ENCODE peak calls at places on chromosome 6, in ten cellular contexts. W is mammary epithelial cell; L is GM23338; B is T-cell; K is activated CD8-positive, alpha-beta memory T cell treated with anti-CD3 and anti-CD28 coated beads for 24 hours; E is C1 segment of cervical spinal cord; Q is amygdala; R is CD8-positive, alpha-beta T cell; H is activated gamma-delta T cell treated with Interleukin-2 at 50 U/mL for 16 hours; F is hypothalamus. S is an unnamed sample.

GRCh38 chr6:170117111-170117972 is 173.5 kb downstream of the DLL1 start:
- DNase-seq in B (no peak), E (no peak), R (no peak), W (no peak), L (no peak), H (no peak), Q (no peak), F (no peak), K (no peak), S (no peak)

GRCh38 chr6:45625191-45625664 is 247.5 kb upstream of the SUPT3H start:
- DNase-seq in E (no peak), Q (no peak), F (no peak), B (no peak), K (no peak), L (no peak), R (no peak), H (no peak), W (peak), S (no peak)

GRCh38 chr6:30295844-30296243 is 30.9 kb upstream of the TRIM39 start:
- DNase-seq in E (no peak), B (no peak), F (no peak), W (no peak), L (no peak), H (no peak), K (no peak), Q (no peak), R (no peak), S (no peak)

GRCh38 chr6:15709665-15710269 is 46.9 kb upstream of the DTNBP1 start:
- DNase-seq in L (no peak), Q (no peak), R (no peak), K (no peak), E (no peak), W (no peak), F (no peak), B (no peak), H (no peak), S (no peak)

GRCh38 chr6:45677381-45677992 is 299.8 kb upstream of the SUPT3H start:
- DNase-seq in W (no peak), F (peak), E (peak), K (peak), L (no peak), Q (peak), B (peak), R (peak), H (peak), S (no peak)

GRCh38 chr6:87944541-87944954 is 103.1 kb upstream of the SPACA1 start:
- DNase-seq in E (no peak), K (no peak), H (no peak), B (no peak), W (peak), F (no peak), L (peak), Q (peak), R (no peak), S (no peak)

GRCh38 chr6:143279385-143279784 is 171.1 kb downstream of the ADAT2 start:
- DNase-seq in B (no peak), L (peak), Q (no peak), F (no peak), R (no peak), W (peak), K (no peak), E (no peak), H (no peak), S (no peak)

GRCh38 chr6:141641406-141641805 is 491.3 kb upstream of the GJE1 start:
- DNase-seq in R (no peak), L (no peak), K (no peak), Q (no peak), W (no peak), F (no peak), E (no peak), H (no peak), B (no peak), S (no peak)

GRCh38 chr6:111776236-111777189 is 96.7 kb downstream of the FYN start:
- DNase-seq in R (no peak), F (no peak), E (no peak), H (no peak), L (no peak), Q (no peak), K (no peak), B (no peak), W (no peak), S (no peak)

GRCh38 chr6:39085129-39085528 is 29.9 kb downstream of the SAYSD1 start:
- DNase-seq in R (no peak), B (no peak), K (no peak), W (no peak), F (no peak), H (no peak), Q (no peak), E (no peak), L (peak), S (no peak)

GRCh38 chr6:144898741-144899140 is 613.6 kb downstream of the UTRN start:
- DNase-seq in L (no peak), K (no peak), E (no peak), R (no peak), Q (no peak), B (no peak), W (no peak), F (no peak), H (no peak), S (no peak)

GRCh38 chr6:107741191-107741680 is 82.9 kb downstream of the SCML4 start:
- DNase-seq in E (no peak), W (no peak), K (no peak), B (no peak), R (no peak), H (no peak), L (no peak), Q (no peak), F (no peak), S (no peak)

GRCh38 chr6:140956567-140957306 is 1176.0 kb upstream of the GJE1 start:
- DNase-seq in Q (no peak), W (no peak), K (no peak), E (no peak), H (no peak), R (no peak), F (no peak), B (no peak), L (no peak), S (peak)

GRCh38 chr6:33277663-33278391 is 904 bp downstream of the B3GALT4 start:
- DNase-seq in K (peak), F (no peak), R (no peak), H (peak), L (peak), E (no peak), B (peak), Q (no peak), W (no peak), S (no peak)

GRCh38 chr6:127267742-127268588 is 1.3 kb downstream of the RNF146 start:
- DNase-seq in B (no peak), H (no peak), E (no peak), W (peak), F (no peak), R (no peak), Q (no peak), K (no peak), L (peak), S (no peak)

GRCh38 chr6:134145786-134146185 is 93.4 kb upstream of the SLC2A12 start:
- DNase-seq in K (no peak), B (no peak), F (no peak), W (no peak), R (no peak), Q (no peak), H (no peak), L (peak), E (no peak), S (no peak)

GRCh38 chr6:152173321-152173720 is 365.8 kb downstream of the ESR1 start:
- DNase-seq in H (no peak), K (no peak), W (no peak), E (no peak), F (no peak), Q (no peak), B (no peak), L (no peak), R (no peak), S (no peak)

GRCh38 chr6:82015043-82015442 is 232.5 kb downstream of the IBTK start:
- DNase-seq in R (no peak), B (no peak), F (no peak), H (no peak), K (no peak), Q (no peak), E (no peak), L (no peak), W (peak), S (no peak)

GRCh38 chr6:18528084-18528743 is 141.1 kb downstream of the RNF144B start:
- DNase-seq in H (no peak), R (no peak), K (no peak), E (no peak), W (no peak), Q (no peak), B (no peak), F (no peak), L (peak), S (peak)

GRCh38 chr6:322940-323729 is 30.8 kb downstream of the DUSP22 start:
- DNase-seq in E (no peak), L (no peak), F (no peak), Q (no peak), H (no peak), K (no peak), W (no peak), R (no peak), B (no peak), S (no peak)

GRCh38 chr6:14799928-14800327 is 445.9 kb upstream of the JARID2 start:
- DNase-seq in L (peak), F (peak), Q (peak), H (no peak), K (peak), B (peak), R (no peak), W (peak), E (peak), S (peak)

GRCh38 chr6:42406296-42407280 is 45.1 kb downstream of the TRERF1 start:
- DNase-seq in Q (no peak), W (no peak), F (no peak), E (no peak), H (no peak), L (no peak), K (peak), R (no peak), B (no peak), S (no peak)

GRCh38 chr6:44476849-44477248 is 89.3 kb downstream of the CDC5L start:
- DNase-seq in F (no peak), Q (no peak), B (no peak), K (no peak), R (no peak), E (no peak), W (no peak), H (no peak), L (no peak), S (no peak)

GRCh38 chr6:1382331-1382882 is 7.0 kb upstream of the FOXF2 start:
- DNase-seq in W (no peak), Q (no peak), H (no peak), E (no peak), B (no peak), F (no peak), R (no peak), K (no peak), L (peak), S (no peak)

GRCh38 chr6:465531-466348 is 74.2 kb downstream of the IRF4 start:
- DNase-seq in W (no peak), H (no peak), E (no peak), F (no peak), L (no peak), K (peak), Q (no peak), B (no peak), R (no peak), S (no peak)

GRCh38 chr6:17871169-17871479 is 116.3 kb downstream of the KIF13A start:
- DNase-seq in B (no peak), K (no peak), H (no peak), F (no peak), E (no peak), R (no peak), W (no peak), Q (no peak), L (no peak), S (no peak)

GRCh38 chr6:147220345-147220744 is 16.1 kb downstream of the STXBP5 start:
- DNase-seq in E (no peak), R (no peak), B (no peak), H (no peak), Q (no peak), L (no peak), W (no peak), F (no peak), K (no peak), S (no peak)

GRCh38 chr6:87971605-87972262 is 75.9 kb upstream of the SPACA1 start:
- DNase-seq in Q (no peak), F (no peak), W (no peak), E (no peak), L (no peak), R (no peak), H (no peak), K (no peak), B (no peak), S (no peak)

GRCh38 chr6:113997106-113997505 is 26.2 kb upstream of the HDAC2 start:
- DNase-seq in R (no peak), H (no peak), L (no peak), B (no peak), W (peak), F (no peak), Q (no peak), E (no peak), K (no peak), S (no peak)

GRCh38 chr6:35919827-35920751 is 809 bp downstream of the SRPK1 start:
- DNase-seq in L (peak), W (peak), B (no peak), R (no peak), K (peak), E (peak), F (no peak), Q (peak), H (peak), S (peak)

GRCh38 chr6:72704979-72705378 is 83.1 kb downstream of the KCNQ5 start:
- DNase-seq in F (no peak), B (no peak), R (no peak), Q (no peak), E (no peak), H (no peak), K (no peak), W (no peak), L (peak), S (no peak)